ENCODE peak calls at places on chromosomes 12 and 14, in seven cellular contexts. I is body of pancreas; N is sigmoid colon; O is choroid plexus epithelial cell; Z is fibroblast of the aortic adventitia; P is naive thymus-derived CD4-positive, alpha-beta T cell; E is astrocyte of the cerebellum. X is an unnamed sample.

GRCh38 chr12:91185437-91185836 is 2.8 kb upstream of the DCN start:
- DNase-seq in I (no peak), N (no peak), O (no peak), Z (no peak), P (no peak), E (no peak), X (no peak)

GRCh38 chr12:92075425-92075891 is 70.2 kb downstream of the BTG1 start:
- DNase-seq in I (no peak), N (no peak), O (peak; percentile 84), Z (peak; percentile 55), P (no peak), E (no peak), X (peak; percentile 34)

GRCh38 chr14:104935955-104936354 is 11.3 kb downstream of the PLD4 start:
- DNase-seq in I (no peak), N (no peak), O (no peak), Z (peak; percentile 4), P (no peak), E (no peak), X (no peak)

GRCh38 chr12:106631797-106632196 is 49.0 kb downstream of the RFX4 start:
- DNase-seq in I (no peak), N (no peak), O (peak; percentile 3), Z (no peak), P (no peak), E (no peak), X (no peak)

GRCh38 chr12:47797432-47797831 is 22.3 kb downstream of the HDAC7 start:
- DNase-seq in I (no peak), N (no peak), O (no peak), Z (no peak), P (peak; percentile 36), E (no peak), X (no peak)

GRCh38 chr14:30855345-30856037 is 18.9 kb upstream of the COCH start:
- DNase-seq in I (no peak), N (no peak), O (no peak), Z (no peak), P (no peak), E (no peak), X (no peak)

GRCh38 chr14:95252219-95252618 is 67.5 kb downstream of the CLMN start:
- DNase-seq in I (peak; percentile 42), N (no peak), O (no peak), Z (no peak), P (no peak), E (no peak), X (no peak)

GRCh38 chr12:124411291-124411878 is 116.5 kb downstream of the RFLNA start:
- DNase-seq in I (no peak), N (peak; percentile 96), O (peak; percentile 83), Z (peak; percentile 96), P (no peak), E (peak; percentile 72), X (peak; percentile 96)

GRCh38 chr12:121038861-121039654 is at the start of gene OASL:
- DNase-seq in I (peak; percentile 40), N (no peak), O (peak; percentile 56), Z (peak; percentile 43), P (peak; percentile 31), E (no peak), X (peak; percentile 89)

GRCh38 chr12:56007148-56007891 is 10.2 kb downstream of the SUOX start:
- DNase-seq in I (peak; percentile 90), N (peak; percentile 95), O (peak; percentile 83), Z (peak; percentile 82), P (peak; percentile 76), E (peak; percentile 64), X (peak; percentile 78)

GRCh38 chr12:75908961-75909699 is 122.4 kb downstream of the PHLDA1 start:
- DNase-seq in I (peak; percentile 84), N (peak; percentile 85), O (peak; percentile 92), Z (peak; percentile 94), P (no peak), E (peak; percentile 76), X (peak; percentile 87)

GRCh38 chr12:43812926-43813325 is 6.8 kb upstream of the TWF1 start:
- DNase-seq in I (no peak), N (no peak), O (no peak), Z (no peak), P (no peak), E (no peak), X (peak; percentile 2)

GRCh38 chr14:60257862-60258261 is 8.8 kb downstream of the PPM1A start:
- DNase-seq in I (no peak), N (no peak), O (no peak), Z (no peak), P (no peak), E (no peak), X (no peak)

GRCh38 chr12:68373836-68374314 is 41.7 kb upstream of the MDM1 start:
- DNase-seq in I (no peak), N (no peak), O (no peak), Z (no peak), P (no peak), E (no peak), X (no peak)

GRCh38 chr12:45730842-45731336 is 1.4 kb downstream of the ARID2 start:
- DNase-seq in I (no peak), N (no peak), O (peak; percentile 50), Z (peak; percentile 47), P (peak; percentile 45), E (no peak), X (peak; percentile 46)

GRCh38 chr12:53231859-53232640 is at the start of gene RARG:
- DNase-seq in I (peak; percentile 68), N (peak; percentile 85), O (no peak), Z (peak; percentile 61), P (peak; percentile 58), E (no peak), X (peak; percentile 22)

GRCh38 chr12:116556964-116557706 is 2.0 kb upstream of the MAP1LC3B2 start:
- DNase-seq in I (no peak), N (no peak), O (peak; percentile 30), Z (peak; percentile 29), P (no peak), E (peak; percentile 29), X (no peak)

GRCh38 chr12:12915654-12916053 is 24.3 kb downstream of the GPRC5A start:
- DNase-seq in I (no peak), N (no peak), O (no peak), Z (no peak), P (no peak), E (no peak), X (no peak)

GRCh38 chr12:95944108-95944704 is 1.1 kb downstream of the AMDHD1 start:
- DNase-seq in I (no peak), N (no peak), O (no peak), Z (no peak), P (no peak), E (no peak), X (no peak)

GRCh38 chr14:36217732-36218131 is 41.2 kb upstream of the PTCSC3 start:
- DNase-seq in I (no peak), N (no peak), O (no peak), Z (no peak), P (no peak), E (no peak), X (peak; percentile 35)

GRCh38 chr12:125142601-125143000 is 77.4 kb downstream of the AACS start:
- DNase-seq in I (no peak), N (no peak), O (no peak), Z (peak; percentile 52), P (no peak), E (no peak), X (peak; percentile 17)

DNA sequence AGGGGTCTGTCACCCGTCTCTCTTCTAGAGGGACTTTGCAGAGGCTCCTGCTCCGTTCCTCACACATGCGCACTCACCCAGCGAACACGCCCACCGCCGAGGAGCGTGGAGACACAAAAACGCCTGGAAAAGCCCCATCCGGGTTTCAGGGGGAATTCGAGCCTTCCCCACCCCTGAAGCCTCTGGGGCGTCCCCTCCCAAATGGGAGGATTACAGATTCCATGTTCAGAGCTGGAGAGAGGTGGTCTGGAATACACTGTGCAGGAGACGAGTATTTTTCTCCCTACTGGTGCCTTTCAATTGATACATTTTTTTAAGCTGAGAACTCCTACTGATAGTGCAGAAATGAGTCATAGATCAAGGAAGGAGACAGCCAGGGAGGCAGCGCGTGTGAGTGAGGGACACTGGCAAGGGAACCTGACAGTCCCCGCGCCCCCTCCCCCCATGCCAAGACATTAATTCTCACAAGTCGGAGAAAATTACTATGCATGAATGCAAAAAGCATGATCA is 37.0 kb downstream of the BCL11B start:
- DNase-seq in I (no peak), N (no peak), O (no peak), Z (no peak), P (peak; percentile 92), E (no peak), X (no peak)
- H3K4me3 ChIP-seq in I (no peak overlapping the region), N (no peak overlapping the region), O (no peak overlapping the region), Z (no peak overlapping the region), P (peak overlapping the region; percentile 48), E (no peak overlapping the region), X (no peak overlapping the region)

GRCh38 chr14:69573205-69573840 is 1.3 kb downstream of the CCDC177 start:
- DNase-seq in I (no peak), N (no peak), O (no peak), Z (no peak), P (no peak), E (no peak), X (no peak)
- H3K4me3 ChIP-seq in I (no peak overlapping the region), N (peak overlapping the region; percentile 13), O (no peak overlapping the region), Z (no peak overlapping the region), P (peak overlapping the region; percentile 13), E (no peak overlapping the region), X (no peak overlapping the region)

DNA sequence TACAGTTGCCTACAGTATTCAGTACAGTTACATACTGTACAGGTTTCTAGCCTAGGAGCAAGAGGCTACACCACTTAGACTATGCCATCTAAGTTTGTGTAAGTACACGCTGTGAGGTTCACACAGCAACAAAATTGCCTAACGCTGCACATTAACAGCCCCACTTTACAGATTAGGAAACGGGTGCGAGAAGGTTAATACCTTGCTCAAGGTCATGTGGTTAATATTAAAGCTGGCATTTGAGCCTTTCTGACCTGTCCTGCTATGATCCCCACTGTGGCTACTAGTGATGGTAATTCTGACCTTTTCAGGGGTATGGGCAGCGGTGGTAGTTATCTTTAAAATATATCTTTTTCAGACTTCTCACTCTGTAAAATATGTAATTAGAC is 20.9 kb downstream of the ACVR1B start:
- DNase-seq in I (no peak), N (no peak), O (no peak), Z (no peak), P (no peak), E (no peak), X (no peak)
- H3K4me3 ChIP-seq in I (no peak overlapping the region), N (no peak overlapping the region), O (no peak overlapping the region), Z (no peak overlapping the region), P (no peak overlapping the region), E (no peak overlapping the region), X (no peak overlapping the region)

DNA sequence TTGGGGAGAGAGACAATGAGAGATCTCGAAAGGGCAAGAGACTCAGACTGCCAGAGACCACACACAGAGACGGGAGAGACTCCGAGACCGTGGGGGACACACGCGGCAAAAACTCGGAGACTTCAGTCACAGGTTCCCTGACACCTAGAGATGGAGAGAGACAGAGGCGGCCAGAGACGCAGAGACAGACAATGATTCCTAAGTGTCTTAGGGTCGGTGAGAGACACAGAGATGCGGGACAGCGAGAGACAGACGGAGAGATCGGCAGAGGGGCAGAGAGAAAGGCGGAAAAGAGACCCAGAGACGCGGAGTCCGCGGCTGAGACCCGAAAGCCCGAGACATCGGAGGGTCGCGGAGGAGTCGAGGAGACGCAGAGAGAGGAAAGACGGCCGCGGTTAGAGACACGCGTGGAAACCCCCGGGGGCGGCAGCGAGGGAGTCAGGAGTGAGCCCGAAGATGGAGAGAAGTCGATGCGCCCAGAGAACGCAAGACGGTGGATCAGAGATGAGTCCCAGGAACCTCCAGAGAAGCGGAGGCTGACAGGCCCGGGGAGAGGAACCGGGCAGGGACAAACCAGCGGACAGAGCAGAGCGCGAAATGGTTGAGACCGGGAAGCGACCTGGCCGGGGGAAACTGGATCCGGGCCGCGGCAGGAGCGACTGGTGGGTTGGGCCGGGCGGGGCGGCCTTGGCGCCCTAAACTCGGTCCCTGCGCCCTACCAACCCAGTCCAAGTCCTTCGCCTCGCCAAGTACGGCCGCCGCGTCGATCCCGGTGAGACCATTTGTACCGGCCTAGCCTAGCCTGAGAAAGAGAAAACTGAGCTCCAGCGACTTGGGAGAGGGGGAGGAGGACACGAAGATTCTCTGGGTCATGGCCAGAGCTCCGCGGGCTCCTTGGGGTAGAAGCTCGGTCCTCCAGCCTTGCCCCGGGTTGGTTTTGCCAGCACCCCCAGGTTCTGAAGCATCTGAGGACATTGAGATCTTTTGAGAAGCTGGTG is 7.6 kb downstream of the LHX5 start:
- DNase-seq in I (no peak), N (no peak), O (no peak), Z (no peak), P (no peak), E (no peak), X (no peak)
- H3K4me3 ChIP-seq in I (no peak overlapping the region), N (peak overlapping the region; percentile 7), O (no peak overlapping the region), Z (no peak overlapping the region), P (no peak overlapping the region), E (no peak overlapping the region), X (no peak overlapping the region)

X was measured in fibroblast of mammary gland.